ENCODE peak calls at places on chromosomes 1 and 21, in four cellular contexts. F, G, H and W are unnamed samples. For H3K4me1, the result is how much of the 10 kb centered on the place peaks cover.

GRCh38 chr21:14875186-14875585 is 189.6 kb downstream of the NRIP1 start:
- DNase-seq in F (no peak), G (no peak), H (no peak), W (no peak)

GRCh38 chr1:43570307-43570706 is 39.6 kb downstream of the PTPRF start:
- DNase-seq in F (no peak), G (no peak), H (no peak), W (no peak)

GRCh38 chr1:37476087-37476452 is 1.7 kb downstream of the ZC3H12A start:
- DNase-seq in F (no peak), G (no peak), H (peak), W (no peak)

GRCh38 chr1:47838562-47839459 is 158.4 kb downstream of the TRABD2B start:
- DNase-seq in F (no peak), G (no peak), H (peak), W (peak)

GRCh38 chr1:167325151-167325550 is 104.5 kb downstream of the POU2F1 start:
- DNase-seq in F (no peak), G (no peak), H (no peak), W (no peak)

GRCh38 chr1:206470692-206471414 is 577 bp downstream of the IKBKE start:
- DNase-seq in F (peak), G (no peak), H (peak), W (no peak)

GRCh38 chr1:223189903-223190724 is 47.1 kb upstream of the TLR5 start:
- DNase-seq in F (no peak), G (no peak), H (no peak), W (no peak)

GRCh38 chr1:52141513-52142219 is at the start of gene ZFYVE9:
- DNase-seq in F (peak), G (peak), H (peak), W (peak)

GRCh38 chr21:38386967-38387366 is 111.3 kb downstream of the ERG start:
- DNase-seq in F (peak), G (no peak), H (no peak), W (no peak)

GRCh38 chr21:21750124-21750825 is 752.1 kb downstream of the NCAM2 start:
- DNase-seq in F (no peak), G (no peak), H (no peak), W (no peak)

GRCh38 chr1:7378346-7379130 is 392.6 kb upstream of the VAMP3 start:
- DNase-seq in F (no peak), G (no peak), H (no peak), W (peak)

GRCh38 chr1:193183019-193183643 is 3.3 kb downstream of the B3GALT2 start:
- DNase-seq in F (peak), G (no peak), H (no peak), W (no peak)

GRCh38 chr1:182166750-182167149 is 105.2 kb upstream of the ZNF648 start:
- DNase-seq in F (no peak), G (no peak), H (no peak), W (no peak)

GRCh38 chr1:58585591-58586151 is 8.6 kb upstream of the TACSTD2 start:
- DNase-seq in F (no peak), G (no peak), H (no peak), W (no peak)

GRCh38 chr1:26281971-26282693 is 2.2 kb downstream of the SH3BGRL3 start:
- DNase-seq in F (peak), G (peak), H (peak), W (no peak)

GRCh38 chr1:30183006-30183405 is 540.4 kb downstream of the MATN1 start:
- DNase-seq in F (no peak), G (no peak), H (no peak), W (no peak)

GRCh38 chr1:70003509-70003908 is 201.9 kb downstream of the LRRC40 start:
- DNase-seq in F (no peak), G (no peak), H (no peak), W (no peak)

GRCh38 chr1:32764826-32765545 is 52.2 kb downstream of the YARS1 start:
- DNase-seq in F (no peak), G (no peak), H (no peak), W (no peak)

GRCh38 chr1:216894499-216894898 is 171.3 kb upstream of the ESRRG start:
- DNase-seq in F (no peak), G (no peak), H (no peak), W (no peak)

GRCh38 chr1:243438815-243439214 is 183.0 kb downstream of the SDCCAG8 start:
- DNase-seq in F (no peak), G (no peak), H (no peak), W (no peak)

GRCh38 chr1:215277537-215277936 is 195.0 kb downstream of the KCNK2 start:
- DNase-seq in F (no peak), G (no peak), H (no peak), W (no peak)

GRCh38 chr1:93537924-93538323 is 90.0 kb downstream of the FNBP1L start:
- DNase-seq in F (no peak), G (no peak), H (no peak), W (no peak)

GRCh38 chr1:231171623-231172197 is 9.9 kb downstream of the TRIM67 start:
- DNase-seq in F (no peak), G (no peak), H (no peak), W (no peak)

GRCh38 chr1:6178751-6179563 is 1.2 kb downstream of the CHD5 start:
- DNase-seq in F (no peak), G (no peak), H (no peak), W (no peak)

GRCh38 chr1:114386129-114387037 is 124.6 kb downstream of the TRIM33 start:
- DNase-seq in F (no peak), G (no peak), H (no peak), W (no peak)

GRCh38 chr1:111743679-111744101 is 4.5 kb upstream of the INKA2 start:
- DNase-seq in F (peak), G (peak), H (no peak), W (no peak)

GRCh38 chr1:170483041-170483440 is 48.9 kb upstream of the GORAB start:
- DNase-seq in F (no peak), G (no peak), H (no peak), W (no peak)

GRCh38 chr1:30991852-30992606 is 73.5 kb downstream of the PUM1 start:
- DNase-seq in F (no peak), G (no peak), H (no peak), W (no peak)

GRCh38 chr1:248850124-248850523 is 8.8 kb downstream of the ZNF692 start:
- DNase-seq in F (no peak), G (no peak), H (no peak), W (no peak)

GRCh38 chr1:203990118-203990517 is 82.8 kb upstream of the SOX13 start:
- DNase-seq in F (no peak), G (no peak), H (no peak), W (no peak)

GRCh38 chr1:77768006-77768405 is 8.4 kb upstream of the USP33 start:
- DNase-seq in F (no peak), G (no peak), H (no peak), W (no peak)

GRCh38 chr21:29299046-29299905 is 554 bp downstream of the BACH1 start:
- DNase-seq in F (peak), G (peak), H (peak), W (peak)

GRCh38 chr21:14573244-14573643 is 27.1 kb upstream of the SAMSN1 start:
- DNase-seq in F (no peak), G (no peak), H (no peak), W (no peak)

GRCh38 chr1:72869441-72869840 is 587.1 kb upstream of the NEGR1 start:
- DNase-seq in F (no peak), G (no peak), H (no peak), W (no peak)

GRCh38 chr1:36306902-36307456 is 811 bp downstream of the SH3D21 start:
- DNase-seq in F (peak), G (peak), H (peak), W (peak)

GRCh38 chr1:240435996-240436566 is 175.9 kb downstream of the GREM2 start:
- DNase-seq in F (no peak), G (no peak), H (no peak), W (no peak)

GRCh38 chr1:74609810-74610371 is 63.7 kb downstream of the ERICH3 start:
- DNase-seq in F (no peak), G (no peak), H (no peak), W (no peak)

GRCh38 chr1:74613894-74614293 is 59.7 kb downstream of the ERICH3 start:
- DNase-seq in F (no peak), G (no peak), H (no peak), W (no peak)

GRCh38 chr1:74611887-74612286 is 61.7 kb downstream of the ERICH3 start:
- DNase-seq in F (no peak), G (no peak), H (no peak), W (no peak)

DNA sequence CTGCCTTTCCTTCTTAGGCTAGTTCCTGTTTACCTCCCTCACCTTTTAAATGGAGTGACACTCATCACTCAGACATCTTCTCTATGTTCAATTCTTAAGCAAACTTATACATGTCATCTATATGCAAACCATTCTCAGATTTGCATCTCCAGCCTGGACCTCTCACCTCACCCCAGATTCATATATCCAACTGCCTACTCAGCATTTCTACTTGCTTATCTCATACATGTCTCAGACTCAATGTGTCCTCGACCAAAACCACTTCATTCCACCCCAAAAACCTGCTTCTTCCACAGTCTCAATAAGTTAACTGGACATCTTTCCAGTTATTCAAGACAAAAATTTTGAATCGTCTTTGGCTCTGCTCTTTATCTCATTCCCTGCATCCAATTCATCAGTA is 62.6 kb downstream of the ERICH3 start:
- DNase-seq in F (no peak), G (no peak), H (no peak), W (no peak)
- H3K4me1 ChIP-seq in F (under half), G (under half), H (under half), W (under half)

DNA sequence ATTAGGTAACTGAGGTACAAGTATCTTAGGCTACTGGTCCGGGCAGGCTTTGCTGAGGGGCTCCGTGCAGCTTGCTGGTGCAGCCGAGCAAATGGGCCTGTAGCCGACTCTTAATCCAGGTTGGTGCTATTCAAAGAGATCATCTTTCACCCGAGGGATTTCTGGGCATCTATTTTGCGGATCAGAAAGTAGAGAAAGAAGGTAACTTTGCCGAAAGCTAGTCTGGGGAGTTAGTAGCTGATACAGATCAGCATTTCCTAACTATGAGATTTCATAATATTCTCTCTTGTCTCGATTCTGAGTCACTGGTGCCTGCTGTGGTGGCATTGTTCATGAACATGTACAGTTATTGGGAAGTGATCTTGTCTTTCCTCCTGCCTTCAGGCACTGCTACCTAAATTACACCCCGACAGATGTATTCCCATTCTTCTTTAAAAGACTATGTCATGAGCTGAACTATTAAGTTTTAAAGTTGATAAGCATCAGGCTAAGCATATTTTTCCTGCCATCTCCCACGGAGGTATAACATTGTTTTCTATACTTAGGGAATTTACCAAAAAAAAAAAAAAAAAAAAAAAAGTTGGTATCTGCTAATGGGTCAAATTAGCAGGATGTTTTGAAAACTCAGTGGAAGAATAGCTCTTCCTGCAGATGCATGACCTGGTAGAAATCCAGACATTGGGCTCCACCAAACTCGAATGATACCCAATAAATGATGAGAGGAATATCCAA is 57.1 kb downstream of the NFIA start:
- DNase-seq in F (no peak), G (no peak), H (no peak), W (peak)
- H3K4me1 ChIP-seq in F (under half), G (half or more), H (under half), W (under half)

DNA sequence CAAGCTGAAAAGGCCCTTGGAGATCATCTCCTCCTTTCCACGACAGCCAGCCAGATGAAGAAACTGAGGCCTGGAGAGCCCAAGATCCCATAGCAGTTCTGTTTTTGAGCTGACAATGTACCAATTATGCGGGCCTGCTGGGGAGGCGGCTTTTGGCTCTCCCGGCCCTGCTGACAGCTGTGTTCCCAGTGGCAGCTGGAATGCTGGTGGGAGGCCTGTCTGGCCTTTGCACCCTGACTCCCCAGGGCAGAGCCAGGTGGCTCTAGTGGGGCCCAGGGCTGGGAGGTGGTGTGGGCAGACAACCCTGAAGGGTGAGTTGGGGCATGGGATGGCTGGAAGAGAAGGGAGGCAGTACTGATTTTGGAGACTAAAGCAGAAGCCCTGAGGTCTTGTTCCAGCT is 30.7 kb upstream of the WASF2 start:
- DNase-seq in F (no peak), G (peak), H (no peak), W (no peak)
- H3K4me1 ChIP-seq in F (half or more), G (half or more), H (half or more), W (under half)

GRCh38 chr1:149885364-149886111 is 13.8 kb upstream of the BOLA1 start:
- DNase-seq in F (peak), G (peak), H (peak), W (peak)
- H3K4me1 ChIP-seq in F (under half), G (under half), H (under half), W (under half)

GRCh38 chr1:184437306-184437705 is 50.5 kb downstream of the C1orf21 start:
- DNase-seq in F (no peak), G (no peak), H (peak), W (no peak)

GRCh38 chr1:184443624-184444023 is 56.8 kb downstream of the C1orf21 start:
- DNase-seq in F (no peak), G (no peak), H (no peak), W (no peak)

GRCh38 chr1:184438363-184438762 is 51.5 kb downstream of the C1orf21 start:
- DNase-seq in F (no peak), G (no peak), H (no peak), W (no peak)

GRCh38 chr1:184445997-184446396 is 59.2 kb downstream of the C1orf21 start:
- DNase-seq in F (no peak), G (no peak), H (no peak), W (no peak)

DNA sequence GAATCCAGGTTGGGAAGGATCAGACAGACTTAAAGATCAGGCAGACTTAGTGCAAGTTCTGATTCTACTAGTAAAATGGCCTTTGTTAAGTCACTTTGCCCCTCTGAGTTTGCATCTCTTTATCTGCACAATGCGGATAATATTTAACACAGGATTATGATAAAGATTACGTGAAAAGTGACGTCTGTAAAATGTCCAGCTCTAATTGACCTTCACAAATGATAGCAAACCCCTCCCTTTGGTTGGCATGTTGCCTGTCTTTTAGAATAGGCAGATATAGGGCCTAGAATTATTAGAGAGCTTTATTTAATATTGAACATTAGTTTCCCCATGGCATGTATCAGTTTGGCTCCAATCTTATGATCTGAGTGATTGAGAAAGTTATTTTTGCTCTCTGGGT is 55.4 kb downstream of the C1orf21 start:
- DNase-seq in F (no peak), G (no peak), H (no peak), W (no peak)
- H3K4me1 ChIP-seq in F (under half), G (half or more), H (under half), W (under half)

DNA sequence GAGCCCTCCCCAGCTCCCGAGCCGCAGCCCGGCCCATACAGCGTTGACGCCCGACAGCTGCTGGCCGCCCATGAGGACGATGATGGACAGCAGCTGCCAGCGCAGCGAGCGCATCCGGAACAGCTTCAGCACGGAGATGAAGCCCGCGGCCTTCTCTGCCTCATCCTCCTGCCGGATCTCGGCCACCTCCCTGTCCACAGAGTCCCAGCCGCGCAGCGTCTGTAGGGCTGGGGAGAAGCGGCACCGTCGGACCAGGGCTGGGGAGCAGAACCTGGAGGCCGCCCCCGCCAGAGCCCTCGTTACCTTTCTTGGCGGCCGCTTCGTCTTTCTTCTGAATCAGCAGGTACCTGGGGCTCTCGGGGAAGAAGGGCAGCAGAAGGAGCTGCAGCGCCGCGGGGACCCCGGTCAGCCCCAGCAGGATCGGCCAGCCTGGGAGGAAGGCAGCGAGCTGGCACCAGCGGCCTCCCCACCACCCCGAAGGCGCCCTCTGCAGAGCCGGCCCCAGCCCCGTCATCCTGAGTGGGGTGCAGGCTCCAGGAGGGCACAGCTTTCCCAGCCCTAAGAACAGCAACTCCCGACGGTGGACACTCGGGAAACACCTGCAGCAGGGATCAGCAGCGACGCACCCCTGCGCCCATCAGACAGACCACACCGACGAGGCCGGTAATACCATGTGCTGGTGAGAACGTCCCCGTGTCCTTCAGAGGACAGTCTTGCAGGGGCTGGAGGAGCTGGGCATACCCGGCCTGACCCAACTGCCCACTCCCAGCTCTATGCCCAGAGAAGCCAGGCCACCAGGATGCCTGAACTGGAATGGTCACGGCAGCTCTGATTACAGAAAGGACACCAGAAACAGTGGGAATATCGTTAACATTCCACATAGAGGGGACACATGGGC is 13.8 kb upstream of the SLC2A7 start:
- DNase-seq in F (no peak), G (no peak), H (no peak), W (no peak)
- H3K4me1 ChIP-seq in F (under half), G (under half), H (under half), W (under half)

DNA sequence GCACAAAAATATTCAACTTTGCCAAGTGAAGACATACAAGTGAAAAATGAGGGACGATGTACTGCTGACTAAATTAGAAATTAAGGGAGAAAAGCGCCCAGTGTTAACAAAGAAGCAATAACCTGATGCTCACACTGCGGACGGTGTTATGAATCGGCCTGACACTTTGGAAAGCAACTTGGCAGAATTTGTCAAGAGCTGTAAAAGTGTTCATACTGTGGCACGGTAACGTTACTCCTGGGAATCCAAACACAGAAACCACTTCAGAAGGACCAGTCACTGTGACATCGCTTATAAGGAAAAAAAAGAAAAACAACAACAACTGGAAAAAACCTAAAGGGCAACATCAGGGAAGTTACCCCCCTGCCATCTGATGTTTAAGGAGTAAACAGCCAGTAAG is 27.8 kb downstream of the CAPZB start:
- DNase-seq in F (no peak), G (no peak), H (no peak), W (no peak)
- H3K4me1 ChIP-seq in F (under half), G (half or more), H (half or more), W (under half)